ENCODE peak calls at places on chromosomes 16 and 17, in five cellular contexts. Y is GM10248, S is astrocyte of the spinal cord, F is fibroblast of mammary gland, H is suprapubic skin. I is an unnamed sample.

GRCh38 chr16:31202402-31203385 is at the start of gene PYCARD:
- DNase-seq in S (peak), Y (peak), H (no peak), F (peak), I (peak)

GRCh38 chr16:23754594-23755483 is at the start of gene CHP2:
- DNase-seq in F (no peak), S (no peak), H (no peak), Y (no peak), I (peak)

GRCh38 chr16:30491744-30492308 is 19.3 kb downstream of the ITGAL start:
- DNase-seq in F (peak), H (no peak), Y (no peak), S (peak), I (no peak)

GRCh38 chr17:59753522-59754467 is 46.3 kb downstream of the VMP1 start:
- DNase-seq in S (peak), H (no peak), Y (peak), F (peak), I (peak)

GRCh38 chr16:12833939-12834338 is 30.3 kb upstream of the CPPED1 start:
- DNase-seq in H (no peak), Y (no peak), S (peak), F (no peak), I (no peak)

GRCh38 chr17:42288985-42289862 is 926 bp downstream of the STAT5A start:
- DNase-seq in F (no peak), Y (peak), H (peak), S (no peak), I (peak)

GRCh38 chr16:68086336-68086821 is 1.2 kb downstream of the NFATC3 start:
- DNase-seq in S (peak), Y (no peak), H (no peak), F (peak), I (no peak)

GRCh38 chr17:81928497-81929252 is 1.1 kb upstream of the MAFG start:
- DNase-seq in F (no peak), Y (no peak), S (no peak), H (no peak), I (peak)

GRCh38 chr16:19307587-19308241 is 22.2 kb downstream of the CLEC19A start:
- DNase-seq in Y (no peak), F (no peak), H (no peak), S (no peak), I (no peak)

GRCh38 chr16:50238868-50239301 is 27.5 kb upstream of the ADCY7 start:
- DNase-seq in Y (no peak), S (no peak), F (no peak), H (no peak), I (no peak)

GRCh38 chr16:55256412-55257016 is 67.5 kb upstream of the IRX6 start:
- DNase-seq in F (no peak), H (no peak), S (no peak), Y (no peak), I (no peak)

GRCh38 chr17:1454541-1454940 is 1.5 kb downstream of the CRK start:
- DNase-seq in H (no peak), F (peak), Y (no peak), S (no peak), I (no peak)

GRCh38 chr17:1455291-1455747 is 713 bp downstream of the CRK start:
- DNase-seq in H (peak), F (peak), S (peak), Y (peak), I (peak)

GRCh38 chr17:1460233-1460632 is 4.2 kb upstream of the CRK start:
- DNase-seq in S (no peak), F (peak), H (no peak), Y (no peak), I (no peak)

GRCh38 chr17:1452836-1453235 is 3.2 kb downstream of the CRK start:
- DNase-seq in H (no peak), Y (no peak), S (no peak), F (no peak), I (no peak)

GRCh38 chr17:1455748-1456599 is at the start of gene CRK:
- DNase-seq in S (peak), H (peak), Y (peak), F (peak), I (peak)
- TF ChIP-seq CTCF in S (no peak), H (no peak), Y (no peak), F (no peak), I (no peak)

GRCh38 chr17:2337152-2337810 is at the start of gene SGSM2:
- DNase-seq in H (no peak), Y (peak), S (peak), F (peak), I (peak)

GRCh38 chr17:2335726-2336214 is 487 bp downstream of the TSR1 start:
- DNase-seq in S (no peak), H (no peak), Y (no peak), F (no peak), I (no peak)

GRCh38 chr17:2343421-2343820 is 6.1 kb downstream of the SGSM2 start:
- DNase-seq in S (no peak), H (no peak), Y (no peak), F (no peak), I (no peak)

GRCh38 chr17:2336215-2337151 is at the start of gene TSR1:
- DNase-seq in H (peak), S (peak), F (peak), Y (peak), I (peak)

DNA sequence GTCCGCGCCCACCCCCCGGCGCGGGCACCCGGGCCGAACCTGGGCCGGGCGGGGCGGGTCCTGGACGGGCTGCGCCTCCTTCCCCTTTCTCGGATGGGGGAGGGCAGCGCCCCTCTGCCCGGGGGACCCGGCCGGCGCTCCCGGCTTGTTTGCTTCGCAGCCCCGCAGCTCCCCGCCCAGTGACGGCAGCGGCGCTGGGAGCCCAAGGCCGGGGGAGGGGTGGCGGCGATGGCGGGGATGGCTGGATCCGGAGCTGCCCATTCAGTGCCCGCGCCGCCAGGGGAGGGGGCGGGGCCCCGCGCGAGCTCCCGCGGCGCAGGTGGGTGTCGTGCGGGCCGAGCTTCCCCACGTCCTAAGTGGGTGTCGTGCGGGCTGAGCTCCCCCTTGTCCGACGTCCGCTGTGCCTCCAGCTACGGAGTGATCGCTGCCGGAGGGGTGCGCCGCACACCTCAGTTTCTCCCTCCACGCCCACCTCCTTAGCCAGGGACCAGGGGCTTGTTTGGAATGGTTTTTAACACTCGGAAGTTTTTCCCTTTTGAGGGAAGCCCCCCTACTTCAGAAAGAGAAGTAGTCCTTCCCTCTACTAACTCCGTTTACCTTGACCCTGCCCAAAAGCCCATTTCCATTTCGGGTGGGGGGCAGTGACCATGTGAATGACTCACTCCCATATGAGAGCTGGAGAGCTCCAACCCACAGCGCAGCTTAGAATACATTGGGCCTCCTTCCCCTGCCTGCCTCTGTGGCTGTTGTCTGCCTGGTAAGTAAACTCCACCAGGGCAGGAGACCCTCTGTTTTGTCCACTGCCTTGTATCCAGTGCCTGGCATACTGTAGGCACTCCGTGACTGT is 733 bp downstream of the SGSM2 start:
- DNase-seq in S (peak), F (peak), H (no peak), Y (peak), I (peak)
- TF ChIP-seq CTCF in S (peak), F (no peak), H (no peak), Y (no peak), I (no peak)

GRCh38 chr17:30565073-30565935 is 88.1 kb downstream of the GOSR1 start:
- DNase-seq in F (no peak), H (no peak), Y (no peak), S (no peak), I (no peak)
- TF ChIP-seq CTCF in F (no peak), H (no peak), Y (no peak), S (no peak), I (no peak)

DNA sequence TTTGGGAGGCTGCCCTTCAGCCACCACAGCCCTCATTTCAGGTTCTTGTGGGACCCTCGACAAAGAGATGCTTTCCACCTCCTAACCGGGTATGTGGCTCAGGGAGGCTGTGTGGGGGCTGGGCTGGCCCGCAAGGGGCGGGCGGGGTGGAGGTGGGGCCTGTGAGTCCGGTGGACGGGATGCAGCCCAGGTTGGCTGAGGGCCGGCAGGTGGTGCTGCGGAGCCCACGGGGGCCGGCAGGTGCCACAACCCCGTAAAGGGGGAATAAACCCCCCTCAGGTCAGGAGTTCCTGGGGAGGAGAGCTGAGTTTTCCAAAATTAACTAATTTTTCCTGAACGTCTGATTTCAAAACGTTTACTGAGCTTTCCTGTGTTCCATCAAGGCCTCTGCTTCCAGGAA is 4.9 kb upstream of the CIAO3 start:
- DNase-seq in S (no peak), H (no peak), Y (peak), F (no peak), I (peak)
- TF ChIP-seq CTCF in S (peak), H (no peak), Y (peak), F (no peak), I (no peak)

DNA sequence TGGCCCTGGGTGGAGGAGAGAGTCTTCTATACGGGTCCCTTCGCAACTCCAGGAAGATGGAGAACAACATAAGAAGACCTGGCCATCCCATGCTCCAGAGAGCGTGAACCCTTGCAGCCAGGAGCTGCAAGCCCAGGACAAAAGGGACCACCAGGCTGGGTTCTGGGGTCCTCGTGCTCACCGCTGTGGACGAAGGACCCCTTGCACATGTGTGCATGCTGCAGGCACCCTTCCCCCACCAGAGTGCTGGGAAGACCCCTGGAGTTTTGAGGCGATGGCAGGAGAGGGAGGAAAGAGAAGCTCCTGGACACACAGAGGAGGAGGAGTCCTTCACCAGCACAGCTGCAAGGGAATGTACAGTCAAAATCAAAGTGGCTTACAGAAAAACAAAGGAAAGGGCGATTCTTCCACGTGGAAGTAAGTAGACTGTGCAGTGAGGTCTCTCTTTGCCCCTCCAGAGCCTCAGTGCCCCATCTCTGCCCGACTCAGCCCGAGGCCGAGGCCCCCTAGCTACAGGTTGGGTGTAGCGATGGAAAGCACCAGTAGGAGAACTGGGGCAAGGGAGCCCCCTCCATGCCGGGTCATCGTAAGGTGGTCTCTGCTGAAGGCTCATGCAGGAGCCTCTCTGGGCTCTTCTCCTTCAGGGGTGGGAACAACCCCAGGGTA is 51.3 kb downstream of the PIMREG start:
- DNase-seq in Y (no peak), H (peak), S (no peak), F (no peak), I (no peak)
- TF ChIP-seq CTCF in Y (no peak), H (no peak), S (peak), F (no peak), I (no peak)

DNA sequence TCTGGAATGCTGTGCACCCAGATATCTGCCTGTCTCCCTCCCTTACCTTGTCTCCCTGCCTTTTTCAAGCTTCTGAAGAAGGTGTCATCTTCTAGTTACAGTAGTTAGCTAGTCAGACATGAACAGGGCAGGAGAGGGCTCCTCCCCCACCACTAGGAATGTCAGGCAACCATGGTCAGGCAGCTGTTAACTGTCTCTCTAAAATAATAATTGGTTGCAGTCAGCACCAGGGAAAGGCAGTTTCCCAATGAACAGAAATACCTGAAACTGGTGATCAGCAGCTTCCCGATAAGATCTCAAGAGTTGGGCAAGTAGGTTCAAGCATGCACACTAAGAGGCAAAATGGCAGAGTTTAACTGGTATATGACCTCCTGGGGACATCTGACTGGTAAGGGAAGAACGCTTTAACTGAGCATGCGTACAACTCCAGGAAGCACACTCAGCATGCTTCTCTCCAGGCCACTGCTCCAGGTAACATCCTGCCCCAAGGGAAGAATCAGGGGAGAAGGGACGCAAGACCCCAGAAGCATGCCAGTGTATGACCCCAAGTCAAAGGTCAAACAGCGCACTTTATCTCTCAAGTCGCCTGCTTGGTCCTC is 12.6 kb upstream of the XYLT1 start:
- DNase-seq in Y (no peak), F (no peak), H (no peak), S (no peak), I (no peak)
- TF ChIP-seq CTCF in Y (no peak), F (no peak), H (no peak), S (no peak), I (no peak)

GRCh38 chr17:76793775-76794174 is 55.9 kb downstream of the MFSD11 start:
- DNase-seq in S (peak), Y (no peak), F (peak), H (no peak), I (peak)
- TF ChIP-seq CTCF in S (peak), Y (peak), F (peak), H (no peak), I (peak)

GRCh38 chr17:3551189-3551588 is 6.4 kb downstream of the TRPV3 start:
- DNase-seq in S (no peak), Y (no peak), F (no peak), H (no peak), I (no peak)
- TF ChIP-seq CTCF in S (no peak), Y (no peak), F (no peak), H (no peak), I (no peak)

GRCh38 chr16:20566864-20567263 is 9.3 kb downstream of the ACSM2B start:
- DNase-seq in S (no peak), Y (no peak), H (no peak), F (no peak), I (no peak)
- TF ChIP-seq CTCF in S (no peak), Y (no peak), H (no peak), F (no peak), I (no peak)

I was measured in GM13976.